ENCODE peak calls at places on chromosomes 11 and 22, in ten cellular contexts. N is lower lobe of right lung, I is prostate gland, F is heart left ventricle, U is HCT116, K is fibroblast of mammary gland, G is bronchial epithelial cell, M is body of pancreas, A is astrocyte of the spinal cord, E is ovary. Z is an unnamed sample.
A peak's percentile ranks its signal among the peaks of the same experiment; 100 is the strongest.

GRCh38 chr11:69587454-69588081 is 53.4 kb upstream of the CCND1 start:
- DNase-seq in G (peak; percentile 70), A (peak; percentile 36), F (no peak), I (no peak), N (no peak), U (peak; percentile 23), M (no peak), K (peak; percentile 88), E (no peak), Z (peak; percentile 28)

GRCh38 chr11:64028398-64029115 is 7.2 kb upstream of the FLRT1 start:
- DNase-seq in A (no peak), U (no peak), K (no peak), I (no peak), G (no peak), E (peak; percentile 56), F (no peak), M (no peak), N (no peak), Z (peak; percentile 47)

GRCh38 chr11:69257134-69257533 is 36.8 kb upstream of the MYEOV start:
- DNase-seq in I (no peak), N (no peak), G (no peak), U (no peak), M (no peak), A (no peak), F (no peak), K (no peak), E (no peak), Z (no peak)

GRCh38 chr11:44760477-44760872 is 33.7 kb downstream of the TSPAN18 start:
- DNase-seq in N (no peak), E (no peak), I (no peak), M (no peak), U (no peak), F (no peak), G (no peak), K (no peak), A (no peak), Z (no peak)

GRCh38 chr22:26585104-26585790 is 4.7 kb downstream of the TPST2 start:
- DNase-seq in E (peak; percentile 60), M (peak; percentile 40), F (peak; percentile 85), G (peak; percentile 56), U (no peak), I (no peak), N (peak; percentile 66), K (peak; percentile 68), A (peak; percentile 79), Z (peak; percentile 48)

GRCh38 chr22:27507935-27508504 is 293.5 kb downstream of the MN1 start:
- DNase-seq in E (no peak), I (no peak), G (peak; percentile 73), U (no peak), F (no peak), N (no peak), A (no peak), K (peak; percentile 87), M (no peak), Z (no peak)

GRCh38 chr22:37983860-37984791 is at the start of gene SOX10:
- DNase-seq in U (no peak), E (no peak), I (no peak), N (no peak), M (no peak), G (no peak), K (no peak), F (no peak), A (no peak), Z (no peak)

GRCh38 chr22:22556578-22556977 is 2.5 kb downstream of the PRAME start:
- DNase-seq in U (no peak), E (no peak), M (no peak), N (no peak), K (no peak), F (no peak), I (no peak), A (no peak), G (no peak), Z (no peak)

GRCh38 chr11:60161766-60162165 is 21.1 kb downstream of the MS4A6A start:
- DNase-seq in N (no peak), F (no peak), E (no peak), G (peak; percentile 13), I (no peak), M (no peak), A (no peak), U (no peak), K (no peak), Z (no peak)

GRCh38 chr22:35956850-35957249 is 71.8 kb downstream of the RBFOX2 start:
- DNase-seq in F (no peak), E (no peak), M (no peak), N (no peak), G (no peak), U (no peak), K (no peak), A (no peak), I (no peak), Z (no peak)

GRCh38 chr11:115545811-115546210 is 41.6 kb upstream of the CADM1 start:
- DNase-seq in F (no peak), E (no peak), M (no peak), N (no peak), U (no peak), K (no peak), I (no peak), G (no peak), A (no peak), Z (no peak)

GRCh38 chr11:12810497-12810896 is 136.3 kb downstream of the TEAD1 start:
- DNase-seq in N (no peak), E (peak; percentile 56), M (no peak), U (no peak), K (peak; percentile 72), G (no peak), A (peak; percentile 89), F (no peak), I (no peak), Z (peak; percentile 79)

GRCh38 chr22:37563153-37564081 is 3.1 kb downstream of the CDC42EP1 start:
- DNase-seq in E (peak; percentile 79), N (peak; percentile 69), I (peak; percentile 63), U (peak; percentile 57), K (peak; percentile 94), M (peak; percentile 86), F (no peak), G (peak; percentile 90), A (peak; percentile 96), Z (peak; percentile 98)

GRCh38 chr11:78424334-78425270 is 7.0 kb upstream of the GAB2 start:
- DNase-seq in F (no peak), U (no peak), N (no peak), K (peak; percentile 76), E (no peak), M (no peak), G (no peak), I (no peak), A (no peak), Z (peak; percentile 65)

GRCh38 chr11:78717031-78717430 is 142.4 kb upstream of the NARS2 start:
- DNase-seq in N (no peak), F (no peak), U (no peak), E (no peak), A (no peak), G (no peak), M (no peak), K (no peak), I (no peak), Z (no peak)

GRCh38 chr11:121112498-121113455 is 11.7 kb downstream of the TECTA start:
- DNase-seq in U (peak; percentile 35), K (peak; percentile 71), A (peak; percentile 68), I (peak; percentile 67), N (peak; percentile 69), G (peak; percentile 57), F (peak; percentile 75), M (peak; percentile 46), E (peak; percentile 65), Z (peak; percentile 81)

GRCh38 chr11:119092880-119093665 is 8.4 kb downstream of the HMBS start:
- DNase-seq in K (peak; percentile 44), E (no peak), U (no peak), F (no peak), A (peak; percentile 56), N (no peak), M (no peak), I (peak; percentile 67), G (no peak), Z (peak; percentile 40)
- H3K4me3 ChIP-seq in K (peak overlapping the region; percentile 86), E (no peak overlapping the region), U (peak overlapping the region; percentile 97), F (no peak overlapping the region), A (peak overlapping the region; percentile 62), N (peak overlapping the region; percentile 87), M (no peak overlapping the region), I (no peak overlapping the region), G (peak overlapping the region; percentile 68), Z (peak overlapping the region; percentile 76)

GRCh38 chr22:49916851-49917250 is 1.4 kb downstream of the ALG12 start:
- DNase-seq in F (no peak), N (peak; percentile 41), G (no peak), E (peak; percentile 52), I (no peak), M (no peak), K (no peak), A (no peak), U (no peak), Z (no peak)
- H3K4me3 ChIP-seq in F (no peak overlapping the region), N (peak overlapping the region; percentile 90), G (no peak overlapping the region), E (no peak overlapping the region), I (no peak overlapping the region), M (no peak overlapping the region), K (no peak overlapping the region), A (no peak overlapping the region), U (peak overlapping the region; percentile 82), Z (no peak overlapping the region)

GRCh38 chr22:46538816-46539163 is 1.4 kb upstream of the CELSR1 start:
- DNase-seq in M (no peak), K (peak; percentile 61), F (no peak), U (no peak), E (no peak), I (no peak), G (peak; percentile 72), N (no peak), A (no peak), Z (peak; percentile 28)
- H3K4me3 ChIP-seq in M (no peak overlapping the region), K (no peak overlapping the region), F (peak overlapping the region; percentile 31), U (peak overlapping the region; percentile 64), E (no peak overlapping the region), I (peak overlapping the region; percentile 38), G (peak overlapping the region; percentile 76), N (peak overlapping the region; percentile 63), A (peak overlapping the region; percentile 46), Z (peak overlapping the region; percentile 24)

DNA sequence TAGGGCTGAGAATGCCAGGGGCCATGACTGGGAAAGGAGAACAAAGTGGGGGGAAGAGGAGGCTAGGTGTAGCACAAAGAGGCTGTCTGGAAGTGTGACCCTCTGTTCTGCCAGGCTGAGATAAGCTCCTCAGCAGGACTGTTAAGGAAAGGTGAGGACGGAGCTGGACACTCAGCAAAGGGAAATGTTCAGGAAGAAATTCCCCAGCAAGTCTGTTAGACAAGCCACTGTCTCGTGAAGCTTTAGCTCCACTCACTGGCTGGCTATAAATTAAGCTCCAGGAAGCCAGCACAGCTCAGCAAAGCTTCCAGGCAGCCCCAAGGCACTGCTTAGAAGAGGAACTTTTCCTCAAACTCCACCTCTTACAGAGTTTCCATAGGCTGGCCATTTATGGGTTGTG is 181.2 kb upstream of the API5 start:
- DNase-seq in G (no peak), M (no peak), A (no peak), F (no peak), E (no peak), N (no peak), I (peak; percentile 4), K (no peak), U (no peak), Z (no peak)
- H3K4me3 ChIP-seq in G (no peak overlapping the region), M (no peak overlapping the region), A (no peak overlapping the region), F (no peak overlapping the region), E (no peak overlapping the region), N (no peak overlapping the region), I (no peak overlapping the region), K (no peak overlapping the region), U (no peak overlapping the region), Z (no peak overlapping the region)